ENCODE peak calls at places on chromosomes 6 and 20, in five cellular contexts. K is PC-3; P is stimulated activated CD8-positive, alpha-beta memory T cell treated with anti-CD3 and anti-CD28 coated beads, Interleukin-4, amount 100 ng/mL, for 1 hour; Z is fibroblast of the aortic adventitia; L is activated naive CD4-positive, alpha-beta T cell. S is an unnamed sample.

GRCh38 chr20:62953839-62954703 is 1.6 kb downstream of the SLC17A9 start:
- DNase-seq in P (peak; percentile 43), K (no peak), Z (peak; percentile 77), L (peak; percentile 55), S (peak; percentile 67)

GRCh38 chr20:59123011-59123676 is 40.5 kb upstream of the ZNF831 start:
- DNase-seq in L (no peak), K (no peak), P (no peak), Z (no peak), S (no peak)

GRCh38 chr20:3797592-3798404 is 1.7 kb downstream of the CDC25B start:
- DNase-seq in K (peak; percentile 60), P (no peak), Z (no peak), L (no peak), S (no peak)

GRCh38 chr20:43448748-43449535 is 8.8 kb upstream of the SRSF6 start:
- DNase-seq in Z (peak; percentile 43), K (peak; percentile 74), L (peak; percentile 16), P (no peak), S (peak; percentile 60)

GRCh38 chr6:169487579-169488205 is 214.1 kb downstream of the WDR27 start:
- DNase-seq in P (no peak), K (peak; percentile 4), L (no peak), Z (peak; percentile 12), S (no peak)

GRCh38 chr20:24773751-24774201 is 175.3 kb upstream of the CST7 start:
- DNase-seq in Z (peak; percentile 75), L (no peak), P (no peak), K (peak; percentile 95), S (no peak)

GRCh38 chr6:162181741-162182401 is 545.7 kb downstream of the PRKN start:
- DNase-seq in K (no peak), Z (peak; percentile 0), L (no peak), P (no peak), S (no peak)

GRCh38 chr6:167764713-167765479 is 61.8 kb upstream of the AFDN start:
- DNase-seq in K (no peak), Z (no peak), P (no peak), L (no peak), S (no peak)

GRCh38 chr6:104929348-104929747 is 27.6 kb upstream of the LIN28B start:
- DNase-seq in P (no peak), K (no peak), L (no peak), Z (no peak), S (no peak)

GRCh38 chr6:76992553-76992952 is 470.7 kb downstream of the HTR1B start:
- DNase-seq in P (no peak), K (no peak), L (no peak), Z (no peak), S (no peak)

GRCh38 chr6:116876635-116877611 is at the start of gene RFX6:
- DNase-seq in Z (no peak), L (no peak), K (no peak), P (no peak), S (no peak)

GRCh38 chr6:150250826-150251225 is 108.0 kb downstream of the PPP1R14C start:
- DNase-seq in P (no peak), L (no peak), K (no peak), Z (peak; percentile 81), S (no peak)

GRCh38 chr6:9250852-9251251 is 815.5 kb upstream of the SLC35B3 start:
- DNase-seq in L (no peak), K (peak; percentile 84), P (no peak), Z (peak; percentile 62), S (peak; percentile 34)

GRCh38 chr20:5044075-5044620 is 42.8 kb upstream of the SLC23A2 start:
- DNase-seq in P (no peak), L (no peak), Z (no peak), K (no peak), S (no peak)

S was measured in H1.